ENCODE peak calls at places on chromosomes 16 and 17, in ten cellular contexts. Y is effector CD4-positive, alpha-beta T cell; M is NT2/D1; N is fibroblast of lung; Q is lower leg skin; A is hippocampal formation; P is HCT116; Z is activated effector memory CD4-positive, alpha-beta T cell treated with Interleukin-2 at 50 U/mL for 16 hours; O is bronchial epithelial cell; C is stimulated activated naive CD8-positive, alpha-beta T cell treated with anti-CD3 and anti-CD28 coated beads, Interleukin-15, Interleukin-2, amounts not matched to agents 100 U/mL and 50 U/mL, for 24 hours. B is an unnamed sample.

GRCh38 chr17:43517615-43518386 is 28.3 kb downstream of the ETV4 start:
- DNase-seq in P (no peak), M (no peak), C (no peak), O (peak), Z (no peak), Q (peak), A (peak), Y (no peak), N (peak), B (no peak)

GRCh38 chr16:49857423-49858181 is 1.7 kb upstream of the ZNF423 start:
- DNase-seq in O (peak), P (peak), M (peak), N (peak), Z (no peak), Y (no peak), C (peak), A (no peak), Q (no peak), B (no peak)

GRCh38 chr16:4338125-4338582 is 13.0 kb downstream of the PAM16 start:
- DNase-seq in N (no peak), Q (no peak), M (no peak), P (no peak), O (no peak), Y (no peak), A (no peak), Z (no peak), C (no peak), B (no peak)

GRCh38 chr17:45031231-45032149 is 19.9 kb downstream of the DCAKD start:
- DNase-seq in Q (no peak), C (no peak), P (no peak), A (no peak), Y (no peak), Z (no peak), O (no peak), M (no peak), N (no peak), B (no peak)

GRCh38 chr16:27346818-27347217 is 33.0 kb downstream of the IL4R start:
- DNase-seq in M (no peak), A (no peak), P (no peak), N (no peak), Y (no peak), C (no peak), Q (no peak), O (no peak), Z (no peak), B (no peak)

GRCh38 chr17:49061524-49061943 is 64.3 kb downstream of the IGF2BP1 start:
- DNase-seq in A (no peak), N (peak), Z (no peak), P (no peak), Q (no peak), O (peak), M (no peak), C (no peak), Y (no peak), B (no peak)

GRCh38 chr17:55200904-55201608 is 63.7 kb upstream of the HLF start:
- DNase-seq in M (no peak), N (no peak), O (no peak), Q (no peak), C (no peak), A (no peak), Z (no peak), Y (no peak), P (no peak), B (no peak)

GRCh38 chr17:48037036-48037881 is at the start of gene COPZ2:
- DNase-seq in O (no peak), M (no peak), N (peak), A (no peak), Q (peak), P (no peak), Y (peak), C (peak), Z (peak), B (peak)

GRCh38 chr17:34850964-34851363 is 110.3 kb downstream of the CCT6B start:
- DNase-seq in C (no peak), Z (no peak), N (no peak), M (no peak), Q (no peak), O (no peak), P (no peak), Y (no peak), A (no peak), B (no peak)

B was measured in T-helper 22 cell.